ENCODE peak calls at places on chromosomes 3 and 15, in nine cellular contexts. One of them, this sample, is unnamed.
A peak's percentile ranks its signal among the peaks of the same experiment; 100 is the strongest.

GRCh38 chr3:155242342-155242741 is 51.1 kb downstream of the STRIT1 start:
- DNase-seq in neural crest cell: no peak
- DNase-seq in activated CD8-positive, alpha-beta memory T cell treated with anti-CD3 and anti-CD28 coated beads for 24 hours: no peak
- DNase-seq in CD4-positive, alpha-beta memory T cell: no peak
- DNase-seq in sigmoid colon: no peak
- DNase-seq in amygdala: no peak
- DNase-seq in brain microvascular endothelial cell: no peak
- DNase-seq in iris pigment epithelial cell: no peak
- DNase-seq in GM10248: no peak
- DNase-seq in this sample: no peak

GRCh38 chr3:171261487-171261886 is 198.7 kb downstream of the TNIK start:
- DNase-seq in neural crest cell: no peak
- DNase-seq in activated CD8-positive, alpha-beta memory T cell treated with anti-CD3 and anti-CD28 coated beads for 24 hours: no peak
- DNase-seq in CD4-positive, alpha-beta memory T cell: no peak
- DNase-seq in sigmoid colon: no peak
- DNase-seq in amygdala: no peak
- DNase-seq in brain microvascular endothelial cell: no peak
- DNase-seq in iris pigment epithelial cell: peak; percentile 57
- DNase-seq in GM10248: no peak
- DNase-seq in this sample: no peak

GRCh38 chr15:41486286-41486685 is 7.4 kb upstream of the ITPKA start:
- DNase-seq in neural crest cell: no peak
- DNase-seq in activated CD8-positive, alpha-beta memory T cell treated with anti-CD3 and anti-CD28 coated beads for 24 hours: no peak
- DNase-seq in CD4-positive, alpha-beta memory T cell: no peak
- DNase-seq in sigmoid colon: no peak
- DNase-seq in amygdala: no peak
- DNase-seq in brain microvascular endothelial cell: no peak
- DNase-seq in iris pigment epithelial cell: no peak
- DNase-seq in GM10248: no peak
- DNase-seq in this sample: no peak

GRCh38 chr3:155745795-155746550 is 1.1 kb upstream of the PLCH1 start:
- DNase-seq in neural crest cell: peak; percentile 28
- DNase-seq in activated CD8-positive, alpha-beta memory T cell treated with anti-CD3 and anti-CD28 coated beads for 24 hours: no peak
- DNase-seq in CD4-positive, alpha-beta memory T cell: no peak
- DNase-seq in sigmoid colon: no peak
- DNase-seq in amygdala: no peak
- DNase-seq in brain microvascular endothelial cell: no peak
- DNase-seq in iris pigment epithelial cell: peak; percentile 14
- DNase-seq in GM10248: no peak
- DNase-seq in this sample: no peak

GRCh38 chr3:14672588-14672987 is 2.4 kb upstream of the C3orf20 start:
- DNase-seq in neural crest cell: no peak
- DNase-seq in activated CD8-positive, alpha-beta memory T cell treated with anti-CD3 and anti-CD28 coated beads for 24 hours: no peak
- DNase-seq in CD4-positive, alpha-beta memory T cell: no peak
- DNase-seq in sigmoid colon: no peak
- DNase-seq in amygdala: no peak
- DNase-seq in brain microvascular endothelial cell: no peak
- DNase-seq in iris pigment epithelial cell: no peak
- DNase-seq in GM10248: no peak
- DNase-seq in this sample: no peak

GRCh38 chr3:101602731-101603130 is 28.8 kb downstream of the PCNP start:
- DNase-seq in neural crest cell: no peak
- DNase-seq in activated CD8-positive, alpha-beta memory T cell treated with anti-CD3 and anti-CD28 coated beads for 24 hours: no peak
- DNase-seq in CD4-positive, alpha-beta memory T cell: no peak
- DNase-seq in sigmoid colon: no peak
- DNase-seq in amygdala: no peak
- DNase-seq in brain microvascular endothelial cell: no peak
- DNase-seq in iris pigment epithelial cell: no peak
- DNase-seq in GM10248: no peak
- DNase-seq in this sample: no peak

GRCh38 chr3:55746808-55747413 is 259.8 kb upstream of the WNT5A start:
- DNase-seq in neural crest cell: no peak
- DNase-seq in activated CD8-positive, alpha-beta memory T cell treated with anti-CD3 and anti-CD28 coated beads for 24 hours: no peak
- DNase-seq in CD4-positive, alpha-beta memory T cell: no peak
- DNase-seq in sigmoid colon: no peak
- DNase-seq in amygdala: no peak
- DNase-seq in brain microvascular endothelial cell: no peak
- DNase-seq in iris pigment epithelial cell: peak; percentile 17
- DNase-seq in GM10248: peak; percentile 18
- DNase-seq in this sample: no peak

GRCh38 chr3:105823149-105823866 is 45.5 kb downstream of the CBLB start:
- DNase-seq in neural crest cell: no peak
- DNase-seq in activated CD8-positive, alpha-beta memory T cell treated with anti-CD3 and anti-CD28 coated beads for 24 hours: no peak
- DNase-seq in CD4-positive, alpha-beta memory T cell: no peak
- DNase-seq in sigmoid colon: no peak
- DNase-seq in amygdala: no peak
- DNase-seq in brain microvascular endothelial cell: peak; percentile 93
- DNase-seq in iris pigment epithelial cell: peak; percentile 99
- DNase-seq in GM10248: no peak
- DNase-seq in this sample: no peak

GRCh38 chr3:129230311-129231019 is 18.9 kb upstream of the COPG1 start:
- DNase-seq in neural crest cell: no peak
- DNase-seq in activated CD8-positive, alpha-beta memory T cell treated with anti-CD3 and anti-CD28 coated beads for 24 hours: no peak
- DNase-seq in CD4-positive, alpha-beta memory T cell: no peak
- DNase-seq in sigmoid colon: no peak
- DNase-seq in amygdala: no peak
- DNase-seq in brain microvascular endothelial cell: peak; percentile 84
- DNase-seq in iris pigment epithelial cell: peak; percentile 88
- DNase-seq in GM10248: no peak
- DNase-seq in this sample: no peak

This sample was measured in NCI-H748 treated with DMSO at 0.1 percent for 48 hours.